ENCODE peak calls at places on chromosome 22, in four cellular contexts. F is adipocyte, P is NCI-H774, O is tibial artery. K is an unnamed sample.

GRCh38 chr22:45077286-45077685 is 67.5 kb upstream of the PHF21B start:
- DNase-seq in F (no peak), P (no peak), O (no peak), K (no peak)

GRCh38 chr22:19597399-19597735 is 73.2 kb upstream of the CLDN5 start:
- DNase-seq in F (no peak), P (no peak), O (no peak), K (no peak)

GRCh38 chr22:37304595-37305343 is 22.5 kb downstream of the CYTH4 start:
- DNase-seq in F (peak), P (no peak), O (no peak), K (no peak)

GRCh38 chr22:30943368-30943767 is 25.2 kb downstream of the MORC2 start:
- DNase-seq in F (no peak), P (no peak), O (no peak), K (no peak)

GRCh38 chr22:25602924-25603323 is 38.4 kb downstream of the GRK3 start:
- DNase-seq in F (no peak), P (no peak), O (no peak), K (no peak)

GRCh38 chr22:25698461-25698860 is 43.5 kb upstream of the MYO18B start:
- DNase-seq in F (no peak), P (no peak), O (no peak), K (no peak)

GRCh38 chr22:42649261-42650056 is at the start of gene CYB5R3:
- DNase-seq in F (peak), P (peak), O (peak), K (peak)

GRCh38 chr22:30969532-30970355 is 679 bp downstream of the TUG1 start:
- DNase-seq in F (peak), P (no peak), O (no peak), K (peak)

GRCh38 chr22:38030311-38031133 is 26.7 kb upstream of the PICK1 start:
- DNase-seq in F (no peak), P (no peak), O (no peak), K (no peak)

K was measured in fibroblast of the conjunctiva.